ENCODE peak calls at places on chromosomes 12 and 14, in six cellular contexts. One of them, this sample, is unnamed. For H3K4me1, the result is how much of the 10 kb centered on the place peaks cover.

GRCh38 chr12:54028324-54029201 is at the start of gene HOXC6:
- DNase-seq in ovary: peak
- DNase-seq in stomach: no peak
- DNase-seq in tibial nerve: no peak
- DNase-seq in A549: peak
- DNase-seq in H1: no peak
- DNase-seq in this sample: no peak

GRCh38 chr12:125143491-125143890 is 78.3 kb downstream of the AACS start:
- DNase-seq in tibial nerve: no peak
- DNase-seq in A549: no peak
- DNase-seq in H1: no peak
- DNase-seq in ovary: no peak
- DNase-seq in stomach: no peak
- DNase-seq in this sample: no peak

GRCh38 chr12:24038211-24038997 is 88.9 kb upstream of the SOX5 start:
- DNase-seq in A549: no peak
- DNase-seq in tibial nerve: no peak
- DNase-seq in H1: no peak
- DNase-seq in stomach: no peak
- DNase-seq in ovary: no peak
- DNase-seq in this sample: no peak

GRCh38 chr12:127903146-127903545 is 363.8 kb upstream of the TMEM132C start:
- DNase-seq in A549: no peak
- DNase-seq in tibial nerve: no peak
- DNase-seq in ovary: no peak
- DNase-seq in H1: no peak
- DNase-seq in stomach: no peak
- DNase-seq in this sample: no peak

GRCh38 chr14:68705741-68706283 is 87.1 kb downstream of the ZFP36L1 start:
- DNase-seq in ovary: no peak
- DNase-seq in A549: no peak
- DNase-seq in stomach: peak
- DNase-seq in H1: no peak
- DNase-seq in tibial nerve: no peak
- DNase-seq in this sample: peak

GRCh38 chr14:74964787-74965769 is 9.7 kb upstream of the PGF start:
- DNase-seq in ovary: no peak
- DNase-seq in H1: no peak
- DNase-seq in A549: no peak
- DNase-seq in stomach: no peak
- DNase-seq in tibial nerve: no peak
- DNase-seq in this sample: no peak

GRCh38 chr12:85275359-85275758 is 4.7 kb upstream of the ALX1 start:
- DNase-seq in tibial nerve: no peak
- DNase-seq in stomach: no peak
- DNase-seq in A549: peak
- DNase-seq in ovary: no peak
- DNase-seq in H1: no peak
- DNase-seq in this sample: no peak

GRCh38 chr12:53506881-53507719 is at the start of gene NPFF:
- DNase-seq in tibial nerve: no peak
- DNase-seq in stomach: no peak
- DNase-seq in H1: no peak
- DNase-seq in A549: no peak
- DNase-seq in ovary: no peak
- DNase-seq in this sample: peak

GRCh38 chr12:30985814-30986452 is 59.4 kb downstream of the TSPAN11 start:
- DNase-seq in H1: peak
- DNase-seq in tibial nerve: no peak
- DNase-seq in ovary: peak
- DNase-seq in stomach: peak
- DNase-seq in A549: peak
- DNase-seq in this sample: no peak

GRCh38 chr12:125079943-125080645 is 14.9 kb downstream of the AACS start:
- DNase-seq in H1: no peak
- DNase-seq in ovary: no peak
- DNase-seq in tibial nerve: peak
- DNase-seq in A549: no peak
- DNase-seq in stomach: no peak
- DNase-seq in this sample: peak

GRCh38 chr14:67663633-67664032 is 10.8 kb downstream of the VTI1B start:
- DNase-seq in A549: no peak
- DNase-seq in ovary: no peak
- DNase-seq in tibial nerve: no peak
- DNase-seq in stomach: no peak
- DNase-seq in H1: no peak
- DNase-seq in this sample: no peak

GRCh38 chr14:29144598-29144997 is 378.0 kb downstream of the FOXG1 start:
- DNase-seq in ovary: no peak
- DNase-seq in stomach: no peak
- DNase-seq in tibial nerve: no peak
- DNase-seq in H1: no peak
- DNase-seq in A549: no peak
- DNase-seq in this sample: no peak

GRCh38 chr12:81077686-81078441 is at the start of gene ACSS3:
- DNase-seq in tibial nerve: peak
- DNase-seq in ovary: peak
- DNase-seq in H1: peak
- DNase-seq in A549: no peak
- DNase-seq in stomach: peak
- DNase-seq in this sample: peak

GRCh38 chr12:123105427-123105826 is 45.5 kb downstream of the PITPNM2 start:
- DNase-seq in ovary: no peak
- DNase-seq in A549: no peak
- DNase-seq in H1: no peak
- DNase-seq in tibial nerve: no peak
- DNase-seq in stomach: no peak
- DNase-seq in this sample: no peak

GRCh38 chr12:46370380-46370734 is 2.2 kb downstream of the SLC38A2 start:
- DNase-seq in H1: no peak
- DNase-seq in ovary: no peak
- DNase-seq in stomach: no peak
- DNase-seq in A549: no peak
- DNase-seq in tibial nerve: no peak
- DNase-seq in this sample: no peak

GRCh38 chr12:60501124-60501729 is 905.4 kb downstream of the SLC16A7 start:
- DNase-seq in tibial nerve: no peak
- DNase-seq in stomach: no peak
- DNase-seq in ovary: no peak
- DNase-seq in H1: no peak
- DNase-seq in A549: no peak
- DNase-seq in this sample: no peak

GRCh38 chr12:52006726-52007157 is at the start of gene TAMALIN:
- DNase-seq in H1: no peak
- DNase-seq in A549: no peak
- DNase-seq in tibial nerve: peak
- DNase-seq in stomach: peak
- DNase-seq in ovary: peak
- DNase-seq in this sample: peak

GRCh38 chr12:77388611-77389265 is 323.4 kb upstream of the E2F7 start:
- DNase-seq in H1: no peak
- DNase-seq in ovary: no peak
- DNase-seq in stomach: no peak
- DNase-seq in A549: no peak
- DNase-seq in tibial nerve: no peak
- DNase-seq in this sample: no peak

GRCh38 chr14:95667251-95667693 is 19.0 kb upstream of the TCL1B start:
- DNase-seq in ovary: no peak
- DNase-seq in A549: no peak
- DNase-seq in tibial nerve: no peak
- DNase-seq in H1: no peak
- DNase-seq in stomach: no peak
- DNase-seq in this sample: no peak
- TF ChIP-seq EP300 in ovary: no peak
- TF ChIP-seq EP300 in A549: no peak
- TF ChIP-seq EP300 in tibial nerve: no peak
- TF ChIP-seq EP300 in H1: no peak
- TF ChIP-seq EP300 in stomach: no peak
- TF ChIP-seq EP300 in this sample: no peak

GRCh38 chr14:92652413-92653151 is 95.8 kb downstream of the LGMN start:
- DNase-seq in A549: no peak
- DNase-seq in H1: no peak
- DNase-seq in ovary: no peak
- DNase-seq in tibial nerve: no peak
- DNase-seq in stomach: no peak
- DNase-seq in this sample: no peak

GRCh38 chr14:92651106-92651792 is 97.2 kb downstream of the LGMN start:
- DNase-seq in ovary: no peak
- DNase-seq in stomach: peak
- DNase-seq in tibial nerve: no peak
- DNase-seq in A549: no peak
- DNase-seq in H1: no peak
- DNase-seq in this sample: no peak

GRCh38 chr14:92653162-92653651 is 95.2 kb downstream of the LGMN start:
- DNase-seq in H1: no peak
- DNase-seq in stomach: no peak
- DNase-seq in tibial nerve: no peak
- DNase-seq in A549: no peak
- DNase-seq in ovary: no peak
- DNase-seq in this sample: no peak

GRCh38 chr14:92650581-92651105 is 97.8 kb downstream of the LGMN start:
- DNase-seq in ovary: no peak
- DNase-seq in A549: no peak
- DNase-seq in H1: no peak
- DNase-seq in tibial nerve: no peak
- DNase-seq in stomach: no peak
- DNase-seq in this sample: no peak

DNA sequence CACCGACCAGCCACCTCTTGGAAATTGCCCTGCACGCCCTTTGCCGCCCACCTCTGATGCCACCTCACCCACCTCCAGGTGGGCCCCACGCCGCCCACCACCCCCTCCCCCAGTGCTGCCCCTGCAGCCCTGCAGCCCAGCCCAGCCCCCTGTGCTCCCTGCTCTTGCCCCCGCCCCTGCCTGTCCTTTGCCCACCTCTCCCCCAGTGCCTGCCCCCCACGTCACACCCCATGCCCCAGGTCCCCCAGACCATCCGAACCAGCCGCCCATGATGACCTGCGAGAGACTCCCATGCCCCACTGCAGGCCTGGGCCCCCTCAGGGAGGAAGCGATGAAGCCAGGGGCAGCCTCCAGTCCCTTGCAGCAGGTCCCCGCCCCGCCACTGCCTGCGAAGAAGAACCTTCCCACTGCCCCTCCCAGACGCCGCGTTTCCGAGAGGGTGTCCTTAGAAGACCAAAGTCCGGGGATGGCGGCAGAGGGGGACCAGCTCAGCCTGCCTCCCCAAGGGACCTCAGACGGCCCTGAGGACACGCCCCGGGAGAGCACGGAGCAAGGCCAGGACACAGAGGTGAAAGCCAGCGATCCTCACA is 96.5 kb downstream of the LGMN start:
- DNase-seq in A549: no peak
- DNase-seq in tibial nerve: peak
- DNase-seq in stomach: peak
- DNase-seq in ovary: no peak
- DNase-seq in H1: no peak
- DNase-seq in this sample: no peak
- H3K4me1 ChIP-seq in A549: under half
- H3K4me1 ChIP-seq in tibial nerve: under half
- H3K4me1 ChIP-seq in stomach: half or more
- H3K4me1 ChIP-seq in ovary: under half
- H3K4me1 ChIP-seq in H1: under half
- H3K4me1 ChIP-seq in this sample: under half

DNA sequence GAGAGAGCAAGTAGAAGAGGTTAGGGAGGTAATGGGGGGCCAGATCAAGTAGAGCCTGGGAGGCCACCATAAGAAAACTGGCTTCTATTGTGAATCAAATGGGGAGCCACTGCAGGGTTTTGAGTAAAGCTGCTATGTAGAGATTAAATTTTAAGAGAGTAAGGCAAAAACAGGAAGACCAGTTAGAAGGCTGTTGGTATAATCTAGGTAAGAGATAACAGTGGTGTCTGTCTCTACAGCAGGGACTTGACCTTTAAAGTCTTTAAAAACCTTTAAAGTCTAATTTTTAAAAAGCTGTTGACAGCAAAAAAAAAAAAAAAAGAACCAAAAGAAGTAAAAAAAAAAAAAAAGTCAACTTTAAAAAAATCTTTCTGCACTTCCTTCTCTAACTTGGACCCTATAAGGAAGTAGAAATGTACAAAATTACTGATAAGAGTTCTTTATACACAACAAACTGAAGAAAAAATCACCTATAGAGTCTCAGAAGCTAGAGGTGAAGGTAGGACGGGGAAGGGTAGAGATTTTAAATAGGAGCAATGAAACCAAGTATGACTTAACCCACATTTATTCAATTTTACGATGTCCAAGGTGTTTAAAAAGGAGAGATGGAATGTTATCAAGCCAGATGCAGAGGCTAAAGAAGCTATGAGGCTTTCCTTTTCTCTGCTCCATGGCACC is 26.1 kb downstream of the SGPP1 start:
- DNase-seq in tibial nerve: no peak
- DNase-seq in ovary: no peak
- DNase-seq in A549: no peak
- DNase-seq in H1: no peak
- DNase-seq in stomach: no peak
- DNase-seq in this sample: no peak
- TF ChIP-seq EP300 in tibial nerve: no peak
- TF ChIP-seq EP300 in ovary: no peak
- TF ChIP-seq EP300 in A549: no peak
- TF ChIP-seq EP300 in H1: no peak
- TF ChIP-seq EP300 in stomach: no peak
- TF ChIP-seq EP300 in this sample: no peak

GRCh38 chr14:55274144-55274543 is 2.9 kb downstream of the FBXO34 start:
- DNase-seq in ovary: no peak
- DNase-seq in stomach: no peak
- DNase-seq in H1: no peak
- DNase-seq in A549: no peak
- DNase-seq in tibial nerve: no peak
- DNase-seq in this sample: no peak

GRCh38 chr14:55272922-55273321 is 1.7 kb downstream of the FBXO34 start:
- DNase-seq in A549: no peak
- DNase-seq in ovary: no peak
- DNase-seq in H1: no peak
- DNase-seq in tibial nerve: no peak
- DNase-seq in stomach: no peak
- DNase-seq in this sample: no peak

GRCh38 chr14:55276736-55277135 is 5.5 kb downstream of the FBXO34 start:
- DNase-seq in stomach: no peak
- DNase-seq in H1: no peak
- DNase-seq in A549: no peak
- DNase-seq in ovary: no peak
- DNase-seq in tibial nerve: no peak
- DNase-seq in this sample: no peak

GRCh38 chr14:55272415-55272786 is 1.2 kb downstream of the FBXO34 start:
- DNase-seq in A549: no peak
- DNase-seq in stomach: no peak
- DNase-seq in H1: no peak
- DNase-seq in ovary: no peak
- DNase-seq in tibial nerve: no peak
- DNase-seq in this sample: no peak

DNA sequence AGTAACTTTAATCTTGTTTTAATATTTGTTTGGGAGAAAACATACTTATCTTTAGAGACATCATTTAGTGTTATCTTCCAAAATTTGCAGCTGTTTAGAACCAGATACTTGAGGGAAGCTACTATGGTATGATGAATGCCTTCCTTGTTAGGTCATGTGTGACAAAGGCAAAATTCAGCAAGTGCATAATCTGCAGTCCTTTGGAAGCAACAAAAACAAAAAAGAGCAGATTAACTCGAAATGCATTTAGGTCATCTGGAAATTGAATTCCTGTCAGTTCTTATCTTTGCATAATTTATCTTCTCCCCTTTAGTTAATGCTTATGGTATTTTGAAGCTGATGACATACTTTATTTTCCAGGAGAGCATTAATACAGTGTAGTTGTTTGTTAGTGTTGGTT is 3.5 kb downstream of the FBXO34 start:
- DNase-seq in H1: no peak
- DNase-seq in ovary: no peak
- DNase-seq in A549: no peak
- DNase-seq in stomach: no peak
- DNase-seq in tibial nerve: no peak
- DNase-seq in this sample: no peak
- H3K4me1 ChIP-seq in H1: under half
- H3K4me1 ChIP-seq in ovary: under half
- H3K4me1 ChIP-seq in A549: under half
- H3K4me1 ChIP-seq in stomach: half or more
- H3K4me1 ChIP-seq in tibial nerve: under half
- H3K4me1 ChIP-seq in this sample: under half